ENCODE peak calls at places on chromosomes 2 and 18, in four cellular contexts. O, J, L and R are unnamed samples.

GRCh38 chr2:100173907-100174525 is 31.6 kb upstream of the AFF3 start:
- DNase-seq in O (no peak), J (no peak), L (no peak), R (no peak)

GRCh38 chr2:231683292-231683898 is 24.9 kb upstream of the PTMA start:
- DNase-seq in O (no peak), J (no peak), L (no peak), R (no peak)

GRCh38 chr2:71856709-71857525 is 290.7 kb downstream of the CYP26B1 start:
- DNase-seq in O (peak), J (peak), L (no peak), R (no peak)

GRCh38 chr18:49152885-49153284 is 202.1 kb upstream of the SMAD7 start:
- DNase-seq in O (no peak), J (no peak), L (no peak), R (no peak)

GRCh38 chr2:102803041-102803896 is 41.4 kb downstream of the TMEM182 start:
- DNase-seq in O (no peak), J (no peak), L (no peak), R (peak)

GRCh38 chr2:215900203-215900611 is 113.1 kb downstream of the MREG start:
- DNase-seq in O (no peak), J (no peak), L (no peak), R (no peak)

GRCh38 chr2:222470802-222471468 is 46.6 kb downstream of the SGPP2 start:
- DNase-seq in O (no peak), J (no peak), L (no peak), R (no peak)

GRCh38 chr2:229930656-229931055 is 8.4 kb downstream of the FBXO36 start:
- DNase-seq in O (no peak), J (no peak), L (no peak), R (no peak)

GRCh38 chr2:234026111-234026510 is 24.4 kb upstream of the SPP2 start:
- DNase-seq in O (no peak), J (no peak), L (no peak), R (no peak)

GRCh38 chr18:28177828-28178635 is 1.1 kb upstream of the CDH2 start:
- DNase-seq in O (peak), J (peak), L (peak), R (no peak)

GRCh38 chr18:23495723-23496440 is 7.4 kb upstream of the RMC1 start:
- DNase-seq in O (peak), J (no peak), L (no peak), R (no peak)

GRCh38 chr2:119283873-119284331 is 60.3 kb downstream of the STEAP3 start:
- DNase-seq in O (no peak), J (no peak), L (no peak), R (no peak)

GRCh38 chr2:226151157-226151556 is 648.5 kb downstream of the IRS1 start:
- DNase-seq in O (peak), J (no peak), L (no peak), R (no peak)

GRCh38 chr2:144521702-144522101 is 1.8 kb upstream of the ZEB2 start:
- DNase-seq in O (no peak), J (no peak), L (no peak), R (no peak)

GRCh38 chr2:156099382-156099781 is 233.1 kb downstream of the NR4A2 start:
- DNase-seq in O (no peak), J (no peak), L (no peak), R (no peak)

GRCh38 chr2:191230174-191230573 is 15.0 kb upstream of the MYO1B start:
- DNase-seq in O (no peak), J (no peak), L (no peak), R (no peak)

GRCh38 chr2:120616261-120616660 is 119.4 kb upstream of the GLI2 start:
- DNase-seq in O (no peak), J (no peak), L (no peak), R (no peak)

GRCh38 chr18:58213445-58213844 is 169.4 kb downstream of the NEDD4L start:
- DNase-seq in O (no peak), J (no peak), L (no peak), R (peak)

GRCh38 chr18:6207119-6207518 is 207.6 kb downstream of the L3MBTL4 start:
- DNase-seq in O (no peak), J (no peak), L (no peak), R (no peak)

GRCh38 chr2:231376857-231377256 is 18.7 kb upstream of the B3GNT7 start:
- DNase-seq in O (no peak), J (no peak), L (no peak), R (no peak)

GRCh38 chr18:77137851-77138250 is 5.3 kb upstream of the MBP start:
- DNase-seq in O (no peak), J (no peak), L (no peak), R (no peak)

GRCh38 chr2:10378189-10378588 is 69.9 kb downstream of the ODC1 start:
- DNase-seq in O (peak), J (no peak), L (no peak), R (peak)

GRCh38 chr2:524442-524841 is 152.8 kb downstream of the TMEM18 start:
- DNase-seq in O (no peak), J (no peak), L (no peak), R (no peak)

GRCh38 chr2:523698-524270 is 153.4 kb downstream of the TMEM18 start:
- DNase-seq in O (no peak), J (no peak), L (no peak), R (no peak)

GRCh38 chr2:525611-526010 is 151.6 kb downstream of the TMEM18 start:
- DNase-seq in O (no peak), J (no peak), L (no peak), R (no peak)

GRCh38 chr2:526918-527317 is 150.3 kb downstream of the TMEM18 start:
- DNase-seq in O (no peak), J (no peak), L (no peak), R (no peak)

GRCh38 chr2:525021-525420 is 152.2 kb downstream of the TMEM18 start:
- DNase-seq in O (no peak), J (no peak), L (no peak), R (no peak)
- H3K27ac ChIP-seq in O (no peak), J (no peak), L (no peak), R (no peak)

GRCh38 chr2:6308986-6309385 is 556.7 kb downstream of the CMPK2 start:
- DNase-seq in O (no peak), J (no peak), L (no peak), R (no peak)
- H3K4me3 ChIP-seq in O (no peak), J (no peak), L (no peak), R (no peak)

DNA sequence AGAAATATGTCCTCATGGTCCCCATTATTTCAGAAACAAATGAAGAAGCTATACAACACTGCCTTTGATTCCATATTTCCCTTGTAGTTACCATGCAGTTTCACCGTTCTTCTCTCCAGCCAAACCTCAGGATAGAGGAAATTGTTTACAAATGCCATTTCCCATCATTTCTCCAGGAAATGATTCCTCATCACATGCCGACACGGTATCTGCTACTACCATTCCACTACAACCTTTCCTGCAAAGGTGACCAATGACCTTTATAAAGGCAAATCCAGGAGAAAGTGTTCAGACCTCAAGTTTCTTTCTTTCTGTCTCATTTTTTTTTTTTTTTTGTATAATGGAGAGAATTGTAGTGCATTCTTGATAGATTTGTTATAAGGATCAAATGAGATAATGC is 460.8 kb upstream of the CDH20 start:
- DNase-seq in O (no peak), J (peak), L (no peak), R (no peak)
- H3K27ac ChIP-seq in O (no peak), J (no peak), L (no peak), R (no peak)

GRCh38 chr2:6535572-6535971 is 330.1 kb downstream of the CMPK2 start:
- DNase-seq in O (no peak), J (no peak), L (no peak), R (no peak)

GRCh38 chr2:6526093-6526824 is 339.4 kb downstream of the CMPK2 start:
- DNase-seq in O (peak), J (no peak), L (no peak), R (no peak)

GRCh38 chr2:6525371-6525770 is 340.3 kb downstream of the CMPK2 start:
- DNase-seq in O (no peak), J (no peak), L (no peak), R (no peak)

DNA sequence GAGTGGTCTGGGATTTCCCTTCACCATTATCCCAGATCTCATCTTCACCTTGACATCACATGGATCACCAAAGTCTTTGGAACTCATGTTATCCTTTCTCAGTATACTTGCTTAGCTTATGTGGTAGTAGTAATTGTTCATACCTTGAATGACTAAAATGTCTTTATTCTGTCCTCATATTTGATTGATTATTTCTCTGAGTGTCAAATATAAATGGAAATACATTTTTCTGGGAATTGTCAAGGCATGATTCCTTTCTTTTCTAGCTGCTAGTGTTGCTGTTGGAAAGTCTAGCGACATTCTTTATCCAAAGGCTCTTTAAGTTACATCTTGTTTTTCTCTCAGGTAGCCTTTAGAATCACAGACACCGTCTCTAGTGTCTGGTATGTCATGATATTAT is 334.4 kb downstream of the CMPK2 start:
- DNase-seq in O (no peak), J (no peak), L (no peak), R (no peak)
- H3K4me3 ChIP-seq in O (no peak), J (no peak), L (no peak), R (no peak)

GRCh38 chr2:61363580-61363979 is 107.3 kb downstream of the USP34 start:
- DNase-seq in O (no peak), J (no peak), L (no peak), R (no peak)

GRCh38 chr2:61362873-61363272 is 108.0 kb downstream of the USP34 start:
- DNase-seq in O (no peak), J (no peak), L (no peak), R (no peak)

GRCh38 chr2:61371027-61371426 is 99.9 kb downstream of the USP34 start:
- DNase-seq in O (no peak), J (no peak), L (no peak), R (no peak)

GRCh38 chr2:61368687-61369665 is 101.9 kb downstream of the USP34 start:
- DNase-seq in O (peak), J (no peak), L (no peak), R (peak)

DNA sequence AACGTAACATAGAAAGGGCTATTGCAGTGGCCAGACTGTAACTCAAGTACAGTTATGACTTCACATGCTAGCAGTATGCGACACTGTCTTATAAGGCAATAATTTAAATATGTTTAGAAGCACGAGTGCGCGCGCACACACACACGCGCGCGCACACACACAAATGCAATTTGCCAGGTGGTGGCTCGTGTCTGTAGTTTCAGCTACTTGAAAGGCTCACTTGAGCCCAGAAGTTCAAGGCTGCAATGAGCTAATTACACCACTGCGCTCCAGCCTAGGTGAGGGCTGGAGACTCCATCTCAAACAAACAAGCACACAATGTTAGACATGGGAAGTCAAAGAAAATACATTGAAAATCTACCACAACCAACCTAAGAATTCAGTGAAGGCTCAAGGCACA is 103.7 kb downstream of the USP34 start:
- DNase-seq in O (no peak), J (no peak), L (no peak), R (no peak)
- H3K27ac ChIP-seq in O (no peak), J (no peak), L (no peak), R (no peak)